ENCODE peak calls at places on chromosomes 12 and 14, in five cellular contexts. One of them, this sample, is unnamed.

GRCh38 chr12:109473006-109473405 is 4.1 kb downstream of the KCTD10 start:
- DNase-seq in uterus: no peak
- DNase-seq in A549: no peak
- DNase-seq in astrocyte: no peak
- DNase-seq in fibroblast of lung: no peak
- DNase-seq in this sample: no peak

GRCh38 chr14:60561845-60562746 is 53.1 kb downstream of the SIX6 start:
- DNase-seq in astrocyte: peak; percentile 61
- DNase-seq in uterus: peak; percentile 38
- DNase-seq in A549: peak; percentile 81
- DNase-seq in fibroblast of lung: peak; percentile 77
- DNase-seq in this sample: no peak

GRCh38 chr12:4046150-4046845 is 173.1 kb upstream of the PARP11 start:
- DNase-seq in uterus: no peak
- DNase-seq in fibroblast of lung: no peak
- DNase-seq in A549: no peak
- DNase-seq in astrocyte: no peak
- DNase-seq in this sample: no peak

GRCh38 chr12:127233016-127233415 is 1034.0 kb upstream of the TMEM132C start:
- DNase-seq in uterus: no peak
- DNase-seq in fibroblast of lung: no peak
- DNase-seq in astrocyte: no peak
- DNase-seq in A549: no peak
- DNase-seq in this sample: no peak

GRCh38 chr14:57051633-57052032 is 217.1 kb downstream of the EXOC5 start:
- DNase-seq in fibroblast of lung: no peak
- DNase-seq in uterus: no peak
- DNase-seq in A549: no peak
- DNase-seq in astrocyte: no peak
- DNase-seq in this sample: no peak

GRCh38 chr14:93857500-93857899 is 69.2 kb upstream of the PRIMA1 start:
- DNase-seq in astrocyte: no peak
- DNase-seq in A549: no peak
- DNase-seq in fibroblast of lung: no peak
- DNase-seq in uterus: no peak
- DNase-seq in this sample: no peak

GRCh38 chr14:21721504-21721903 is 47.9 kb upstream of the OR4E1 start:
- DNase-seq in astrocyte: no peak
- DNase-seq in uterus: no peak
- DNase-seq in A549: no peak
- DNase-seq in fibroblast of lung: no peak
- DNase-seq in this sample: no peak

GRCh38 chr12:74619886-74620285 is 82.3 kb downstream of the ATXN7L3B start:
- DNase-seq in uterus: no peak
- DNase-seq in A549: no peak
- DNase-seq in astrocyte: no peak
- DNase-seq in fibroblast of lung: no peak
- DNase-seq in this sample: no peak

GRCh38 chr14:70013269-70013873 is 134.2 kb downstream of the SMOC1 start:
- DNase-seq in astrocyte: no peak
- DNase-seq in A549: peak; percentile 41
- DNase-seq in uterus: no peak
- DNase-seq in fibroblast of lung: no peak
- DNase-seq in this sample: no peak

GRCh38 chr14:21017528-21018245 is 7.2 kb downstream of the NDRG2 start:
- DNase-seq in astrocyte: no peak
- DNase-seq in A549: no peak
- DNase-seq in uterus: no peak
- DNase-seq in fibroblast of lung: no peak
- DNase-seq in this sample: no peak

GRCh38 chr12:2298556-2299195 is 245.9 kb downstream of the CACNA1C start:
- DNase-seq in astrocyte: no peak
- DNase-seq in fibroblast of lung: no peak
- DNase-seq in A549: no peak
- DNase-seq in uterus: no peak
- DNase-seq in this sample: no peak

GRCh38 chr14:92041203-92041602 is 1.3 kb upstream of the TRIP11 start:
- DNase-seq in astrocyte: no peak
- DNase-seq in uterus: no peak
- DNase-seq in fibroblast of lung: no peak
- DNase-seq in A549: no peak
- DNase-seq in this sample: no peak

DNA sequence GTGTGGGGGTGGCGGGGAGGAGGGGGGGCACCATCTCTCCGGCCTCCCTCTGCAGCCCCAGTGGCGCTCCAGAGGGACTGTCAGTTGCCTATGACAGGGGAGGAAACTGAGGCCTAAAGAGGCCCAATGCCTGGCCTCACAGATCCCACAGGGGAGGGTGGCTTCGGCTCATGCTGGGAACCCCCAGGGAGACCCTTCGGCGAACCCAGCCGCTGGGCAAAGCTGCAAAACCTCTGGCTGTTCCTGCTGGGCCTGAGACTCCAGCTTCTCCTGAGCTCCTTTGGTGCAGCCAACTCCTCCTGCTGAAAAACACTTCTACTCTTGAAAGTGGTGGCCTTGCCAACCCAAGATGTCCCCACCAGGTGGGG is 170.1 kb upstream of the RTL1 start:
- DNase-seq in A549: no peak
- DNase-seq in uterus: no peak
- DNase-seq in astrocyte: no peak
- DNase-seq in fibroblast of lung: no peak
- DNase-seq in this sample: no peak
- H3K4me1 ChIP-seq in A549: peaks cover 37% of the 10 kb centered on the region
- H3K4me1 ChIP-seq in uterus: peaks cover 3% of the 10 kb centered on the region
- H3K4me1 ChIP-seq in astrocyte: peaks cover 54% of the 10 kb centered on the region
- H3K4me1 ChIP-seq in fibroblast of lung: no peaks in the 10 kb centered on the region
- H3K4me1 ChIP-seq in this sample: peaks cover 16% of the 10 kb centered on the region

DNA sequence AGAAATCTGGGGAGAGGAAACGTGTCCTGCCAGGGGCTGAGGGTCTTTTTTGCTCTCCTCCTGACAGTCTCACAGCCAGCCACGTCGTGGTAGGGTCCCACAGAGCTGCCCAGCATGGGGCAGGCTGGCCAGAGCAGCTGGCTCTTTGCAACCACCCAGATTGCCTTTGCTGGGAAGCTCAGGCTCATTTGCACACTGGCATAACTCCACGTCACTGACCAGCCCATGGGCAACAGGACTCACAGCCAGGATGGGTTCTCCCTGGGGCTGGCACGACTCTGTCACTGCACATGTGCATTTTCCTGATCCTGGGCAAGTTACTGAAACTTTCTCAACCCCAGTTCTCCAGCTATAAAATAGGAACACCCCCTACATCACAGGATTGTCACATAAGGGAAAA is 242.2 kb downstream of the DPF3 start:
- DNase-seq in fibroblast of lung: no peak
- DNase-seq in astrocyte: no peak
- DNase-seq in uterus: no peak
- DNase-seq in A549: no peak
- DNase-seq in this sample: no peak
- H3K4me1 ChIP-seq in fibroblast of lung: peaks cover 24% of the 10 kb centered on the region
- H3K4me1 ChIP-seq in astrocyte: peaks cover 46% of the 10 kb centered on the region
- H3K4me1 ChIP-seq in uterus: no peaks in the 10 kb centered on the region
- H3K4me1 ChIP-seq in A549: no peaks in the 10 kb centered on the region
- H3K4me1 ChIP-seq in this sample: no peaks in the 10 kb centered on the region

DNA sequence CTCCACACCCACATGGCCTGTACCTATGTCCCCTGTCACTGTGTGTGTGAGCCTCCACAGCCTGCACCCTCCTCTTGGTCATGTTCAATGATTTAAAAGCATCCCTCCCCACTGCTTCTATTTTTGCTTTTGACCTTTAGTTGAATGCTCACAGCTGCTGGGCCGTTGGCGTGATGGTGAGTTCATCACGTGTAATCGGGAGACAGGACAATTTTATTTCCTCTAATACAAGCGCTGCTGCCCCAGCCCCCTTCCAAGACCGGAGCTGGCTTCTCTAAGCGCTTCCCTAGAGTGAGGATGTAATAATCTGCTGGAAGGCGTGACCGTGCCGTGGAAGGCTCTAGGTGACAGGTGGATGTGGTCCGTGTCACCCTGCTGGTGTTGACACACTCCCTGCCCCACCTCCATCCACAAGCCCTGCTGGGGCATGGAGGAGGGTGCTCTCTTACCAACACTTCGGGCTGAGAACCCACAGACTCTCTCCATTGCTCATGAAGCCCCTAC is 25.4 kb downstream of the CCDC85C start:
- DNase-seq in uterus: peak; percentile 69
- DNase-seq in fibroblast of lung: no peak
- DNase-seq in A549: peak; percentile 32
- DNase-seq in astrocyte: no peak
- DNase-seq in this sample: no peak
- H3K4me1 ChIP-seq in uterus: peaks cover 54% of the 10 kb centered on the region
- H3K4me1 ChIP-seq in fibroblast of lung: peaks cover 40% of the 10 kb centered on the region
- H3K4me1 ChIP-seq in A549: peaks cover 89% of the 10 kb centered on the region
- H3K4me1 ChIP-seq in astrocyte: peaks cover 73% of the 10 kb centered on the region
- H3K4me1 ChIP-seq in this sample: peaks cover 29% of the 10 kb centered on the region

GRCh38 chr12:123140675-123141614 is 9.9 kb downstream of the PITPNM2 start:
- DNase-seq in uterus: no peak
- DNase-seq in A549: no peak
- DNase-seq in fibroblast of lung: no peak
- DNase-seq in astrocyte: no peak
- DNase-seq in this sample: no peak
- H3K4me1 ChIP-seq in uterus: peaks cover 18% of the 10 kb centered on the region
- H3K4me1 ChIP-seq in A549: peaks cover 53% of the 10 kb centered on the region
- H3K4me1 ChIP-seq in fibroblast of lung: peaks cover 33% of the 10 kb centered on the region
- H3K4me1 ChIP-seq in astrocyte: peaks cover 38% of the 10 kb centered on the region
- H3K4me1 ChIP-seq in this sample: peaks cover 29% of the 10 kb centered on the region

GRCh38 chr14:39568809-39569538 is 136.7 kb upstream of the FBXO33 start:
- DNase-seq in astrocyte: no peak
- DNase-seq in uterus: no peak
- DNase-seq in fibroblast of lung: no peak
- DNase-seq in A549: no peak
- DNase-seq in this sample: no peak

GRCh38 chr14:39566795-39567194 is 134.6 kb upstream of the FBXO33 start:
- DNase-seq in uterus: no peak
- DNase-seq in fibroblast of lung: no peak
- DNase-seq in A549: no peak
- DNase-seq in astrocyte: no peak
- DNase-seq in this sample: no peak

GRCh38 chr14:39558525-39558924 is 126.3 kb upstream of the FBXO33 start:
- DNase-seq in A549: no peak
- DNase-seq in fibroblast of lung: no peak
- DNase-seq in uterus: no peak
- DNase-seq in astrocyte: no peak
- DNase-seq in this sample: no peak

GRCh38 chr14:39562175-39562574 is 129.9 kb upstream of the FBXO33 start:
- DNase-seq in astrocyte: no peak
- DNase-seq in fibroblast of lung: no peak
- DNase-seq in uterus: no peak
- DNase-seq in A549: no peak
- DNase-seq in this sample: no peak

DNA sequence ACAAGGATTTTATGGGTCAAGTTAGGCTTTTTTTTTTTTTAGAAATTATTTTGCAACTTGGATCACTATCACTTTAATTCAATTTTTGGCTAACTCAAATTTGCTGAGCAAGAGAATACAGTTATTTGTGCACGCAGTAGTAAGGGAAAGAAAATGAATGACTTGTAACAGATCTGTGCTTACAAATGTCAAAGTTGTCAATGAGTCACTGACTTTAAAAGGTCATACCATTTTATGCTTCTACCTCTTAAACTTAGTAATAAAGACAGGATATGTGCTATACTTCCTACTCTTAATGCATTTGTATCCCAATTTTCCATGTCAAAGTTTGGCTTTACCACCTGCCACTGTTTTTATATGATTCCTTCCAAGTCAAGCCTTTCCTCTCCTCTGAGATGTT is 131.1 kb upstream of the FBXO33 start:
- DNase-seq in astrocyte: no peak
- DNase-seq in uterus: no peak
- DNase-seq in fibroblast of lung: no peak
- DNase-seq in A549: no peak
- DNase-seq in this sample: no peak
- H3K4me1 ChIP-seq in astrocyte: no peaks in the 10 kb centered on the region
- H3K4me1 ChIP-seq in uterus: no peaks in the 10 kb centered on the region
- H3K4me1 ChIP-seq in fibroblast of lung: no peaks in the 10 kb centered on the region
- H3K4me1 ChIP-seq in A549: no peaks in the 10 kb centered on the region
- H3K4me1 ChIP-seq in this sample: peaks cover 6% of the 10 kb centered on the region

DNA sequence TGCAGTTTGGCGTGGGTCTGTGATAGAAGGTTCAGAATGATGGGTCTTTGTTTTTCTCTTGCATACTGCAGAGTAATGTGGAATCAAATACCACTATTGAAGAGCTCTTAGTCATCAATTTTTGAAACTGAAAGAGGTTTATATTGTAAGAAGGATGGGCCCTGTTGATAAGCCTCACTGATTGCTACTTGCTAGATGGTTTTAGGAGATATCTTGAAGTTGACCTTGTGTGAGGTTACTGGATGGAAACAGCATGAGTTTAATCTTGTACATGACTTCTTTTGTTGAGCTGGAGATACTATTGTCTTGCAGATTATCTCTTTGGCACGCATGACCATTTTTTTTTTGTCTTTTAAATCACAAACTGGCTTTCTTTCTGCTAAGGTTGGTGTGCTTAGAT is 13.8 kb downstream of the BICD1 start:
- DNase-seq in uterus: no peak
- DNase-seq in fibroblast of lung: peak; percentile 59
- DNase-seq in astrocyte: no peak
- DNase-seq in A549: no peak
- DNase-seq in this sample: no peak
- H3K4me1 ChIP-seq in uterus: peaks cover 3% of the 10 kb centered on the region
- H3K4me1 ChIP-seq in fibroblast of lung: peaks cover 15% of the 10 kb centered on the region
- H3K4me1 ChIP-seq in astrocyte: peaks cover 33% of the 10 kb centered on the region
- H3K4me1 ChIP-seq in A549: peaks cover 29% of the 10 kb centered on the region
- H3K4me1 ChIP-seq in this sample: peaks cover 15% of the 10 kb centered on the region

DNA sequence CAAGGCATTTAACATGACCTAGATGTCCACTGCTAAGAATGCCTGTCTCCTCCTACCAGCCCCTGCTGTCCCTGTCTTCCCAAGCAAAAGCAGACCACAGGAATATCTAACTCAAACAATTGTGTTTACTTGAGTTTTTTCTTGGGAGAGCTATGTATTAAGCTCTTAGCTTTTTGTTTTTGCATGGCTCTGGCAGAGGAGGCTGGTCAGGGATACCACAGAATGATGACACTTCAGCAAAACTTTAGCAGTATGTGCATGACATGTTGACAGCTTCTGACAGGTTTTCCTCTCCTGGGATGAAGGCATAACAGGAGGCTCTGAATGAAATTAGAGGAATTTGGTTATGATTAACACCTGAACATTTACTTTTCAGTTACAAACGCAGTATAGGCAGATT is 6.9 kb downstream of the TMBIM6 start:
- DNase-seq in fibroblast of lung: peak; percentile 8
- DNase-seq in astrocyte: no peak
- DNase-seq in A549: no peak
- DNase-seq in uterus: no peak
- DNase-seq in this sample: no peak
- H3K4me1 ChIP-seq in fibroblast of lung: peaks cover 6% of the 10 kb centered on the region
- H3K4me1 ChIP-seq in astrocyte: peaks cover 16% of the 10 kb centered on the region
- H3K4me1 ChIP-seq in A549: peaks cover 32% of the 10 kb centered on the region
- H3K4me1 ChIP-seq in uterus: no peaks in the 10 kb centered on the region
- H3K4me1 ChIP-seq in this sample: peaks cover 95% of the 10 kb centered on the region

GRCh38 chr12:54424232-54424631 is 5.2 kb upstream of the ITGA5 start:
- DNase-seq in fibroblast of lung: no peak
- DNase-seq in uterus: no peak
- DNase-seq in astrocyte: no peak
- DNase-seq in A549: no peak
- DNase-seq in this sample: no peak
- H3K4me1 ChIP-seq in fibroblast of lung: peaks cover 33% of the 10 kb centered on the region
- H3K4me1 ChIP-seq in uterus: peaks cover 38% of the 10 kb centered on the region
- H3K4me1 ChIP-seq in astrocyte: peaks cover 50% of the 10 kb centered on the region
- H3K4me1 ChIP-seq in A549: peaks cover 58% of the 10 kb centered on the region
- H3K4me1 ChIP-seq in this sample: peaks cover 92% of the 10 kb centered on the region

This sample was measured in thoracic aorta.